ENCODE peak calls at places on chromosome 18, in eight cellular contexts. One of them, this sample, is unnamed.

GRCh38 chr18:2536493-2536892 is 34.8 kb downstream of the METTL4 start:
- DNase-seq in psoas muscle: no peak
- DNase-seq in Caki2: no peak
- DNase-seq in IMR-90: peak; percentile 72
- DNase-seq in stomach: no peak
- DNase-seq in NCI-H510A: no peak
- DNase-seq in naive thymus-derived CD8-positive, alpha-beta T cell: no peak
- DNase-seq in bronchial epithelial cell: peak; percentile 84
- DNase-seq in this sample: peak; percentile 75

GRCh38 chr18:51614033-51614432 is 416.6 kb upstream of the MEX3C start:
- DNase-seq in NCI-H510A: no peak
- DNase-seq in naive thymus-derived CD8-positive, alpha-beta T cell: no peak
- DNase-seq in bronchial epithelial cell: peak; percentile 99
- DNase-seq in IMR-90: no peak
- DNase-seq in stomach: no peak
- DNase-seq in Caki2: peak; percentile 42
- DNase-seq in psoas muscle: no peak
- DNase-seq in this sample: peak; percentile 96

GRCh38 chr18:67893896-67894295 is 377.4 kb upstream of the DSEL start:
- DNase-seq in bronchial epithelial cell: no peak
- DNase-seq in Caki2: no peak
- DNase-seq in stomach: no peak
- DNase-seq in NCI-H510A: no peak
- DNase-seq in naive thymus-derived CD8-positive, alpha-beta T cell: no peak
- DNase-seq in IMR-90: no peak
- DNase-seq in psoas muscle: no peak
- DNase-seq in this sample: no peak

GRCh38 chr18:24398515-24398914 is 891 bp upstream of the OSBPL1A start:
- DNase-seq in psoas muscle: peak; percentile 32
- DNase-seq in IMR-90: peak; percentile 46
- DNase-seq in stomach: no peak
- DNase-seq in bronchial epithelial cell: peak; percentile 69
- DNase-seq in Caki2: no peak
- DNase-seq in naive thymus-derived CD8-positive, alpha-beta T cell: no peak
- DNase-seq in NCI-H510A: no peak
- DNase-seq in this sample: no peak

GRCh38 chr18:76985156-76985950 is 147.2 kb downstream of the MBP start:
- DNase-seq in Caki2: no peak
- DNase-seq in stomach: no peak
- DNase-seq in IMR-90: no peak
- DNase-seq in psoas muscle: no peak
- DNase-seq in bronchial epithelial cell: no peak
- DNase-seq in naive thymus-derived CD8-positive, alpha-beta T cell: no peak
- DNase-seq in NCI-H510A: no peak
- DNase-seq in this sample: no peak

GRCh38 chr18:63264871-63265270 is 54.7 kb downstream of the BCL2 start:
- DNase-seq in NCI-H510A: peak; percentile 97
- DNase-seq in IMR-90: no peak
- DNase-seq in stomach: no peak
- DNase-seq in psoas muscle: no peak
- DNase-seq in naive thymus-derived CD8-positive, alpha-beta T cell: no peak
- DNase-seq in bronchial epithelial cell: no peak
- DNase-seq in Caki2: no peak
- DNase-seq in this sample: no peak

GRCh38 chr18:12726774-12727550 is 24.1 kb downstream of the PSMG2 start:
- DNase-seq in bronchial epithelial cell: peak; percentile 74
- DNase-seq in IMR-90: peak; percentile 74
- DNase-seq in naive thymus-derived CD8-positive, alpha-beta T cell: peak; percentile 26
- DNase-seq in Caki2: peak; percentile 51
- DNase-seq in NCI-H510A: no peak
- DNase-seq in psoas muscle: no peak
- DNase-seq in stomach: peak; percentile 40
- DNase-seq in this sample: peak; percentile 86

GRCh38 chr18:7856733-7857132 is 289.6 kb downstream of the PTPRM start:
- DNase-seq in bronchial epithelial cell: peak; percentile 74
- DNase-seq in Caki2: no peak
- DNase-seq in NCI-H510A: no peak
- DNase-seq in naive thymus-derived CD8-positive, alpha-beta T cell: no peak
- DNase-seq in psoas muscle: no peak
- DNase-seq in IMR-90: peak; percentile 73
- DNase-seq in stomach: no peak
- DNase-seq in this sample: no peak

GRCh38 chr18:44793685-44794084 is 113.0 kb downstream of the SETBP1 start:
- DNase-seq in IMR-90: no peak
- DNase-seq in stomach: no peak
- DNase-seq in naive thymus-derived CD8-positive, alpha-beta T cell: no peak
- DNase-seq in Caki2: no peak
- DNase-seq in bronchial epithelial cell: no peak
- DNase-seq in psoas muscle: no peak
- DNase-seq in NCI-H510A: no peak
- DNase-seq in this sample: no peak

GRCh38 chr18:31977270-31977872 is 34.4 kb upstream of the TRAPPC8 start:
- DNase-seq in NCI-H510A: no peak
- DNase-seq in psoas muscle: no peak
- DNase-seq in stomach: no peak
- DNase-seq in naive thymus-derived CD8-positive, alpha-beta T cell: no peak
- DNase-seq in Caki2: no peak
- DNase-seq in IMR-90: peak; percentile 54
- DNase-seq in bronchial epithelial cell: peak; percentile 29
- DNase-seq in this sample: peak; percentile 72

GRCh38 chr18:79877163-79878091 is 74.0 kb downstream of the SLC66A2 start:
- DNase-seq in NCI-H510A: no peak
- DNase-seq in naive thymus-derived CD8-positive, alpha-beta T cell: no peak
- DNase-seq in stomach: no peak
- DNase-seq in bronchial epithelial cell: no peak
- DNase-seq in IMR-90: no peak
- DNase-seq in psoas muscle: no peak
- DNase-seq in Caki2: no peak
- DNase-seq in this sample: no peak

GRCh38 chr18:39742015-39742466 is 2176.4 kb upstream of the CELF4 start:
- DNase-seq in bronchial epithelial cell: peak; percentile 25
- DNase-seq in Caki2: peak; percentile 55
- DNase-seq in stomach: no peak
- DNase-seq in NCI-H510A: peak; percentile 88
- DNase-seq in psoas muscle: no peak
- DNase-seq in IMR-90: peak; percentile 59
- DNase-seq in naive thymus-derived CD8-positive, alpha-beta T cell: no peak
- DNase-seq in this sample: no peak

GRCh38 chr18:59006461-59007067 is 133.1 kb upstream of the SEC11C start:
- DNase-seq in NCI-H510A: no peak
- DNase-seq in stomach: no peak
- DNase-seq in Caki2: no peak
- DNase-seq in psoas muscle: no peak
- DNase-seq in IMR-90: no peak
- DNase-seq in bronchial epithelial cell: no peak
- DNase-seq in naive thymus-derived CD8-positive, alpha-beta T cell: no peak
- DNase-seq in this sample: peak; percentile 79

GRCh38 chr18:34694611-34695165 is 15.4 kb upstream of the DTNA start:
- DNase-seq in bronchial epithelial cell: peak; percentile 61
- DNase-seq in Caki2: no peak
- DNase-seq in psoas muscle: no peak
- DNase-seq in stomach: no peak
- DNase-seq in NCI-H510A: peak; percentile 7
- DNase-seq in IMR-90: peak; percentile 13
- DNase-seq in naive thymus-derived CD8-positive, alpha-beta T cell: no peak
- DNase-seq in this sample: peak; percentile 34

GRCh38 chr18:24397131-24397693 is 412 bp downstream of the OSBPL1A start:
- DNase-seq in Caki2: peak; percentile 51
- DNase-seq in bronchial epithelial cell: peak; percentile 51
- DNase-seq in psoas muscle: no peak
- DNase-seq in IMR-90: peak; percentile 78
- DNase-seq in naive thymus-derived CD8-positive, alpha-beta T cell: no peak
- DNase-seq in NCI-H510A: peak; percentile 10
- DNase-seq in stomach: peak; percentile 44
- DNase-seq in this sample: peak; percentile 87

GRCh38 chr18:39647627-39648502 is 2082.3 kb upstream of the CELF4 start:
- DNase-seq in psoas muscle: no peak
- DNase-seq in Caki2: peak; percentile 33
- DNase-seq in bronchial epithelial cell: peak; percentile 86
- DNase-seq in IMR-90: peak; percentile 94
- DNase-seq in stomach: no peak
- DNase-seq in naive thymus-derived CD8-positive, alpha-beta T cell: no peak
- DNase-seq in NCI-H510A: peak; percentile 30
- DNase-seq in this sample: peak; percentile 95

GRCh38 chr18:69885841-69886531 is 61.7 kb downstream of the CD226 start:
- DNase-seq in bronchial epithelial cell: no peak
- DNase-seq in psoas muscle: no peak
- DNase-seq in IMR-90: no peak
- DNase-seq in NCI-H510A: no peak
- DNase-seq in Caki2: peak; percentile 0
- DNase-seq in naive thymus-derived CD8-positive, alpha-beta T cell: no peak
- DNase-seq in stomach: no peak
- DNase-seq in this sample: no peak

GRCh38 chr18:68494802-68495560 is 219.9 kb downstream of the TMX3 start:
- DNase-seq in psoas muscle: no peak
- DNase-seq in naive thymus-derived CD8-positive, alpha-beta T cell: no peak
- DNase-seq in stomach: no peak
- DNase-seq in NCI-H510A: no peak
- DNase-seq in IMR-90: peak; percentile 98
- DNase-seq in Caki2: no peak
- DNase-seq in bronchial epithelial cell: peak; percentile 20
- DNase-seq in this sample: peak; percentile 96

GRCh38 chr18:41004320-41004719 is 950.7 kb upstream of the PIK3C3 start:
- DNase-seq in IMR-90: no peak
- DNase-seq in NCI-H510A: no peak
- DNase-seq in bronchial epithelial cell: no peak
- DNase-seq in psoas muscle: no peak
- DNase-seq in stomach: no peak
- DNase-seq in naive thymus-derived CD8-positive, alpha-beta T cell: no peak
- DNase-seq in Caki2: no peak
- DNase-seq in this sample: no peak

GRCh38 chr18:75916641-75916982 is 489.1 kb upstream of the SMIM21 start:
- DNase-seq in IMR-90: no peak
- DNase-seq in Caki2: no peak
- DNase-seq in stomach: no peak
- DNase-seq in bronchial epithelial cell: no peak
- DNase-seq in psoas muscle: no peak
- DNase-seq in naive thymus-derived CD8-positive, alpha-beta T cell: no peak
- DNase-seq in NCI-H510A: no peak
- DNase-seq in this sample: no peak

GRCh38 chr18:48440924-48441323 is 31.7 kb upstream of the ZBTB7C start:
- DNase-seq in NCI-H510A: no peak
- DNase-seq in naive thymus-derived CD8-positive, alpha-beta T cell: no peak
- DNase-seq in psoas muscle: peak; percentile 66
- DNase-seq in IMR-90: no peak
- DNase-seq in stomach: no peak
- DNase-seq in bronchial epithelial cell: no peak
- DNase-seq in Caki2: no peak
- DNase-seq in this sample: no peak

GRCh38 chr18:55587341-55588000 is 521 bp downstream of the TCF4 start:
- DNase-seq in stomach: no peak
- DNase-seq in bronchial epithelial cell: no peak
- DNase-seq in naive thymus-derived CD8-positive, alpha-beta T cell: no peak
- DNase-seq in NCI-H510A: peak; percentile 6
- DNase-seq in Caki2: peak; percentile 2
- DNase-seq in IMR-90: peak; percentile 51
- DNase-seq in psoas muscle: peak; percentile 35
- DNase-seq in this sample: peak; percentile 67

GRCh38 chr18:21739604-21740473 is 753 bp upstream of the MIB1 start:
- DNase-seq in NCI-H510A: no peak
- DNase-seq in psoas muscle: no peak
- DNase-seq in IMR-90: no peak
- DNase-seq in bronchial epithelial cell: no peak
- DNase-seq in Caki2: peak; percentile 6
- DNase-seq in stomach: no peak
- DNase-seq in naive thymus-derived CD8-positive, alpha-beta T cell: no peak
- DNase-seq in this sample: peak; percentile 28

GRCh38 chr18:13136689-13137040 is 81.9 kb upstream of the LDLRAD4 start:
- DNase-seq in IMR-90: no peak
- DNase-seq in bronchial epithelial cell: no peak
- DNase-seq in stomach: no peak
- DNase-seq in naive thymus-derived CD8-positive, alpha-beta T cell: peak; percentile 13
- DNase-seq in NCI-H510A: no peak
- DNase-seq in psoas muscle: peak; percentile 51
- DNase-seq in Caki2: no peak
- DNase-seq in this sample: no peak

GRCh38 chr18:26772691-26773090 is 92.8 kb downstream of the AQP4 start:
- DNase-seq in NCI-H510A: no peak
- DNase-seq in naive thymus-derived CD8-positive, alpha-beta T cell: no peak
- DNase-seq in psoas muscle: no peak
- DNase-seq in IMR-90: no peak
- DNase-seq in Caki2: no peak
- DNase-seq in stomach: no peak
- DNase-seq in bronchial epithelial cell: no peak
- DNase-seq in this sample: no peak

GRCh38 chr18:75041586-75041985 is 167.4 kb downstream of the PTGR3 start:
- DNase-seq in bronchial epithelial cell: peak; percentile 41
- DNase-seq in stomach: no peak
- DNase-seq in Caki2: no peak
- DNase-seq in IMR-90: peak; percentile 50
- DNase-seq in naive thymus-derived CD8-positive, alpha-beta T cell: no peak
- DNase-seq in psoas muscle: no peak
- DNase-seq in NCI-H510A: peak; percentile 28
- DNase-seq in this sample: peak; percentile 46

GRCh38 chr18:50829644-50830043 is 9.8 kb upstream of the MRO start:
- DNase-seq in NCI-H510A: no peak
- DNase-seq in naive thymus-derived CD8-positive, alpha-beta T cell: no peak
- DNase-seq in stomach: no peak
- DNase-seq in Caki2: no peak
- DNase-seq in psoas muscle: no peak
- DNase-seq in IMR-90: no peak
- DNase-seq in bronchial epithelial cell: no peak
- DNase-seq in this sample: no peak

GRCh38 chr18:52670903-52671302 is 330.9 kb downstream of the DCC start:
- DNase-seq in naive thymus-derived CD8-positive, alpha-beta T cell: no peak
- DNase-seq in Caki2: no peak
- DNase-seq in psoas muscle: no peak
- DNase-seq in NCI-H510A: no peak
- DNase-seq in IMR-90: peak; percentile 5
- DNase-seq in stomach: no peak
- DNase-seq in bronchial epithelial cell: peak; percentile 8
- DNase-seq in this sample: peak; percentile 20

GRCh38 chr18:77700051-77700450 is 450.4 kb downstream of the GALR1 start:
- DNase-seq in bronchial epithelial cell: no peak
- DNase-seq in Caki2: no peak
- DNase-seq in psoas muscle: no peak
- DNase-seq in NCI-H510A: no peak
- DNase-seq in naive thymus-derived CD8-positive, alpha-beta T cell: no peak
- DNase-seq in stomach: no peak
- DNase-seq in IMR-90: no peak
- DNase-seq in this sample: no peak

This sample was measured in fibroblast of pulmonary artery.